ENCODE peak calls at places on chromosomes 16 and 17, in five cellular contexts. V is stimulated activated CD4-positive, alpha-beta T cell treated with anti-CD3 and anti-CD28 coated beads, Interleukin-4, amount 100 ng/mL, for 24 hours; U is stimulated activated naive B cell treated with anti-CD40 and anti-IgM and Interleukin-4, amounts not matched to agents 10 μg/mL and 1 μg/mL and 100 μg/mL, for 72 hours; M is NCI-H1436 treated with DMSO at 0.1 percent for 48 hours; Y is WTC11. P is an unnamed sample.
A peak's percentile ranks its signal among the peaks of the same experiment; 100 is the strongest.

GRCh38 chr17:61837175-61838051 is 25.9 kb downstream of the BRIP1 start:
- DNase-seq in V (peak; percentile 56), U (no peak), M (no peak), Y (peak; percentile 51), P (peak; percentile 74)

GRCh38 chr17:12229315-12229714 is 208.6 kb downstream of the MAP2K4 start:
- DNase-seq in V (no peak), U (no peak), M (no peak), Y (no peak), P (peak; percentile 25)

GRCh38 chr17:49494937-49495841 is at the start of gene NGFR:
- DNase-seq in V (peak; percentile 32), U (peak; percentile 37), M (peak; percentile 24), Y (peak; percentile 67), P (peak; percentile 90)

GRCh38 chr16:65244811-65245210 is 122.9 kb upstream of the CDH11 start:
- DNase-seq in V (no peak), U (no peak), M (no peak), Y (no peak), P (no peak)

GRCh38 chr16:28880955-28881354 is 2.7 kb downstream of the ATP2A1 start:
- DNase-seq in V (no peak), U (no peak), M (no peak), Y (no peak), P (no peak)

GRCh38 chr16:67661101-67661661 is 421 bp downstream of the PARD6A start:
- DNase-seq in V (no peak), U (no peak), M (no peak), Y (peak; percentile 67), P (peak; percentile 90)

GRCh38 chr16:27482397-27483082 is 67.2 kb downstream of the GTF3C1 start:
- DNase-seq in V (no peak), U (no peak), M (no peak), Y (no peak), P (no peak)

GRCh38 chr16:23903001-23903414 is 67.2 kb downstream of the PRKCB start:
- DNase-seq in V (no peak), U (no peak), M (no peak), Y (no peak), P (no peak)

GRCh38 chr16:30142672-30143346 is 19.8 kb upstream of the MAPK3 start:
- DNase-seq in V (no peak), U (no peak), M (no peak), Y (no peak), P (peak; percentile 46)

GRCh38 chr17:73255671-73256181 is 6.0 kb downstream of the CPSF4L start:
- DNase-seq in V (peak; percentile 47), U (peak; percentile 26), M (no peak), Y (peak; percentile 87), P (peak; percentile 78)

GRCh38 chr16:28491080-28491969 is 549 bp downstream of the CLN3 start:
- DNase-seq in V (no peak), U (no peak), M (no peak), Y (peak; percentile 60), P (peak; percentile 64)

GRCh38 chr17:63476857-63477470 is at the start of gene ACE:
- DNase-seq in V (peak; percentile 42), U (no peak), M (peak; percentile 22), Y (peak; percentile 77), P (peak; percentile 76)

GRCh38 chr16:4384497-4384896 is 12.8 kb downstream of the VASN start:
- DNase-seq in V (no peak), U (no peak), M (no peak), Y (no peak), P (no peak)

GRCh38 chr16:12544477-12545291 is 259.0 kb downstream of the CPPED1 start:
- DNase-seq in V (no peak), U (no peak), M (no peak), Y (no peak), P (no peak)

GRCh38 chr17:7703584-7704574 is 1.1 kb upstream of the EFNB3 start:
- DNase-seq in V (no peak), U (no peak), M (peak; percentile 11), Y (peak; percentile 81), P (peak; percentile 92)

GRCh38 chr17:81846743-81847689 is 12.2 kb upstream of the PPP1R27 start:
- DNase-seq in V (no peak), U (no peak), M (no peak), Y (no peak), P (no peak)

GRCh38 chr17:49585422-49586027 is 9.9 kb downstream of the NXPH3 start:
- DNase-seq in V (no peak), U (no peak), M (no peak), Y (peak; percentile 74), P (peak; percentile 71)

GRCh38 chr17:43562679-43563146 is 16.6 kb upstream of the ETV4 start:
- DNase-seq in V (no peak), U (no peak), M (no peak), Y (no peak), P (peak; percentile 78)

GRCh38 chr17:67239597-67239996 is 5.4 kb downstream of the HELZ start:
- DNase-seq in V (no peak), U (no peak), M (no peak), Y (no peak), P (no peak)

GRCh38 chr17:17118399-17118798 is 76.1 kb downstream of the MPRIP start:
- DNase-seq in V (no peak), U (no peak), M (no peak), Y (no peak), P (no peak)

GRCh38 chr17:4313482-4314114 is 49.8 kb upstream of the ANKFY1 start:
- DNase-seq in V (no peak), U (no peak), M (no peak), Y (no peak), P (no peak)

GRCh38 chr17:35900693-35901487 is 20.7 kb upstream of the CCL5 start:
- DNase-seq in V (no peak), U (no peak), M (no peak), Y (no peak), P (no peak)

GRCh38 chr17:73952498-73953205 is 250.8 kb upstream of the RPL38 start:
- DNase-seq in V (peak; percentile 15), U (no peak), M (no peak), Y (peak; percentile 65), P (peak; percentile 81)

GRCh38 chr17:30477758-30478115 is 529 bp downstream of the GOSR1 start:
- DNase-seq in V (peak; percentile 5), U (no peak), M (no peak), Y (no peak), P (no peak)

GRCh38 chr17:50209472-50210248 is 8.2 kb upstream of the COL1A1 start:
- DNase-seq in V (no peak), U (no peak), M (no peak), Y (peak; percentile 67), P (peak; percentile 70)

P was measured in neural progenitor cell.